ENCODE peak calls at places on chromosome 5, in nine cellular contexts. U is brain microvascular endothelial cell; G is neural progenitor cell; O is hypothalamus; H is mesendoderm; V is WERI-Rb-1; Z is smooth muscle cell of the brain vasculature; J is GDM1; S is stimulated activated CD4-positive, alpha-beta T cell treated with anti-CD3 and anti-CD28 coated beads, Interleukin-1b, Interleukin-23, amount 100 ng/mL, for 24 hours. L is an unnamed sample.

GRCh38 chr5:32865475-32865874 is 154.4 kb downstream of the NPR3 start:
- DNase-seq in V (no peak), G (no peak), O (no peak), S (no peak), H (no peak), U (no peak), J (no peak), Z (peak; percentile 50), L (no peak)

GRCh38 chr5:16791036-16791705 is 144.9 kb downstream of the MYO10 start:
- DNase-seq in G (peak; percentile 59), S (no peak), V (no peak), Z (peak; percentile 63), J (no peak), U (peak; percentile 53), H (peak; percentile 48), O (no peak), L (no peak)

GRCh38 chr5:154047324-154047723 is 8.6 kb downstream of the MFAP3 start:
- DNase-seq in V (no peak), J (no peak), U (no peak), S (no peak), H (no peak), Z (no peak), O (no peak), G (no peak), L (no peak)

GRCh38 chr5:38557309-38557710 is 864 bp upstream of the LIFR start:
- DNase-seq in S (no peak), H (no peak), G (no peak), Z (no peak), J (no peak), V (no peak), U (no peak), O (no peak), L (peak; percentile 26)

GRCh38 chr5:124438390-124439380 is 307.8 kb downstream of the ZNF608 start:
- DNase-seq in H (peak; percentile 27), G (peak; percentile 37), Z (no peak), V (no peak), J (no peak), S (no peak), U (no peak), O (peak; percentile 4), L (no peak)

GRCh38 chr5:4229866-4230265 is 634.2 kb downstream of the IRX1 start:
- DNase-seq in O (no peak), G (no peak), U (no peak), Z (no peak), J (no peak), V (no peak), H (no peak), S (no peak), L (no peak)

GRCh38 chr5:98510111-98510510 is 263.4 kb upstream of the RGMB start:
- DNase-seq in G (no peak), Z (no peak), V (no peak), S (no peak), H (peak; percentile 72), U (peak; percentile 19), O (no peak), J (no peak), L (no peak)

GRCh38 chr5:159341914-159342313 is 11.6 kb upstream of the IL12B start:
- DNase-seq in Z (no peak), V (no peak), O (no peak), J (peak; percentile 8), G (no peak), S (no peak), U (peak; percentile 82), H (no peak), L (no peak)

GRCh38 chr5:123876265-123876790 is 364.4 kb downstream of the CSNK1G3 start:
- DNase-seq in G (no peak), S (no peak), H (peak; percentile 23), O (no peak), J (no peak), U (no peak), V (no peak), Z (no peak), L (no peak)

GRCh38 chr5:169181785-169182184 is 119.2 kb downstream of the SLIT3 start:
- DNase-seq in O (no peak), G (no peak), J (no peak), U (no peak), S (no peak), H (no peak), Z (no peak), V (no peak), L (no peak)

GRCh38 chr5:180468732-180469585 is 25.2 kb upstream of the CNOT6 start:
- DNase-seq in O (no peak), V (no peak), J (no peak), G (no peak), S (no peak), Z (no peak), U (no peak), H (no peak), L (no peak)

GRCh38 chr5:59608745-59609144 is 284.8 kb downstream of the PDE4D start:
- DNase-seq in H (no peak), V (no peak), O (no peak), J (peak; percentile 42), S (no peak), Z (no peak), U (peak; percentile 64), G (no peak), L (no peak)

GRCh38 chr5:103224118-103224893 is 34.3 kb upstream of the MACIR start:
- DNase-seq in S (peak; percentile 10), U (peak; percentile 82), G (peak; percentile 75), V (peak; percentile 54), Z (peak; percentile 44), O (peak; percentile 3), J (peak; percentile 60), H (peak; percentile 90), L (peak; percentile 26)

GRCh38 chr5:150082889-150083288 is 3.5 kb downstream of the CSF1R start:
- DNase-seq in H (no peak), O (no peak), G (no peak), S (no peak), Z (no peak), U (no peak), V (no peak), J (peak; percentile 72), L (no peak)

GRCh38 chr5:180283026-180283615 is 8.8 kb downstream of the MAPK9 start:
- DNase-seq in S (no peak), G (no peak), O (no peak), U (no peak), H (no peak), Z (no peak), V (no peak), J (no peak), L (no peak)

GRCh38 chr5:158422653-158423505 is 563.9 kb upstream of the CLINT1 start:
- DNase-seq in U (no peak), H (no peak), V (no peak), G (no peak), J (no peak), Z (no peak), O (no peak), S (no peak), L (no peak)

GRCh38 chr5:3509290-3509689 is 86.3 kb upstream of the IRX1 start:
- DNase-seq in H (no peak), Z (no peak), O (no peak), G (no peak), S (no peak), J (no peak), U (no peak), V (no peak), L (no peak)

GRCh38 chr5:132488590-132488989 is 2.0 kb downstream of the IRF1 start:
- DNase-seq in G (no peak), S (no peak), U (no peak), Z (no peak), J (no peak), V (no peak), H (no peak), O (no peak), L (no peak)

GRCh38 chr5:111511174-111512025 is 935 bp downstream of the STARD4 start:
- DNase-seq in J (no peak), G (no peak), Z (no peak), S (no peak), H (peak; percentile 16), U (no peak), V (no peak), O (no peak), L (no peak)

GRCh38 chr5:39156082-39156481 is 63.3 kb downstream of the FYB1 start:
- DNase-seq in J (no peak), U (no peak), G (no peak), S (no peak), Z (no peak), H (no peak), O (no peak), V (no peak), L (no peak)

GRCh38 chr5:8081179-8081578 is 212.2 kb downstream of the MTRR start:
- DNase-seq in Z (no peak), H (no peak), J (no peak), U (no peak), S (no peak), V (no peak), G (no peak), O (no peak), L (no peak)

GRCh38 chr5:61993446-61994017 is 312.5 kb upstream of the KIF2A start:
- DNase-seq in U (no peak), S (no peak), H (no peak), G (no peak), V (no peak), J (no peak), O (no peak), Z (no peak), L (no peak)

GRCh38 chr5:87411586-87412416 is 929 bp downstream of the CCNH start:
- DNase-seq in G (peak; percentile 21), U (no peak), H (peak; percentile 55), Z (no peak), V (no peak), J (peak; percentile 25), S (no peak), O (peak; percentile 17), L (peak; percentile 28)

GRCh38 chr5:78757269-78758053 is 108.9 kb upstream of the LHFPL2 start:
- DNase-seq in S (no peak), H (no peak), J (no peak), O (no peak), U (peak; percentile 51), V (no peak), Z (peak; percentile 83), G (no peak), L (no peak)

GRCh38 chr5:174371600-174372094 is 326.1 kb downstream of the NSG2 start:
- DNase-seq in H (no peak), O (no peak), U (peak; percentile 30), J (peak; percentile 53), S (no peak), V (no peak), Z (no peak), G (no peak), L (no peak)

GRCh38 chr5:168654225-168654624 is 75.1 kb upstream of the PANK3 start:
- DNase-seq in S (no peak), G (peak; percentile 86), U (no peak), V (peak; percentile 35), J (no peak), O (no peak), H (no peak), Z (peak; percentile 1), L (peak; percentile 87)

GRCh38 chr5:97534166-97534565 is 351.1 kb upstream of the RIOK2 start:
- DNase-seq in J (no peak), G (peak; percentile 53), V (peak; percentile 44), U (peak; percentile 93), H (peak; percentile 75), O (no peak), S (no peak), Z (peak; percentile 73), L (no peak)

GRCh38 chr5:177491983-177492746 is 5.2 kb downstream of the PDLIM7 start:
- DNase-seq in S (no peak), H (no peak), J (no peak), G (no peak), Z (no peak), V (no peak), O (no peak), U (no peak), L (no peak)

GRCh38 chr5:135993894-135994514 is 34.8 kb upstream of the TGFBI start:
- DNase-seq in G (no peak), S (no peak), O (no peak), V (no peak), U (peak; percentile 84), J (no peak), Z (no peak), H (no peak), L (no peak)

GRCh38 chr5:107337281-107337680 is 333.5 kb downstream of the EFNA5 start:
- DNase-seq in U (no peak), V (no peak), G (no peak), H (no peak), S (no peak), O (no peak), Z (no peak), J (no peak), L (peak; percentile 46)

GRCh38 chr5:146311278-146311677 is 27.4 kb upstream of the POU4F3 start:
- DNase-seq in H (no peak), O (no peak), V (no peak), U (no peak), Z (no peak), S (no peak), J (no peak), G (no peak), L (no peak)